ENCODE peak calls at places on chromosomes 13 and 19, in four cellular contexts. One of them, this sample, is unnamed.

GRCh38 chr13:43405457-43405856 is 381.3 kb downstream of the ENOX1 start:
- DNase-seq in GM12864: no peak
- DNase-seq in uterus: no peak
- DNase-seq in omental fat pad: no peak
- DNase-seq in this sample: no peak

GRCh38 chr13:110869805-110870706 is 44.8 kb downstream of the ANKRD10 start:
- DNase-seq in GM12864: no peak
- DNase-seq in omental fat pad: peak; percentile 95
- DNase-seq in uterus: peak; percentile 91
- DNase-seq in this sample: no peak

GRCh38 chr19:45406957-45407375 is 522 bp downstream of the POLR1G start:
- DNase-seq in omental fat pad: no peak
- DNase-seq in GM12864: no peak
- DNase-seq in uterus: no peak
- DNase-seq in this sample: no peak

GRCh38 chr19:36377541-36378178 is 1.3 kb downstream of the ZFP14 start:
- DNase-seq in omental fat pad: no peak
- DNase-seq in uterus: no peak
- DNase-seq in GM12864: no peak
- DNase-seq in this sample: no peak

GRCh38 chr13:26518433-26519084 is 38.9 kb upstream of the WASF3 start:
- DNase-seq in GM12864: no peak
- DNase-seq in omental fat pad: no peak
- DNase-seq in uterus: no peak
- DNase-seq in this sample: no peak

GRCh38 chr19:56712609-56713008 is 41.1 kb upstream of the ZNF835 start:
- DNase-seq in GM12864: no peak
- DNase-seq in omental fat pad: no peak
- DNase-seq in uterus: no peak
- DNase-seq in this sample: no peak

GRCh38 chr13:34070544-34071303 is 252.8 kb downstream of the RFC3 start:
- DNase-seq in uterus: no peak
- DNase-seq in GM12864: no peak
- DNase-seq in omental fat pad: no peak
- DNase-seq in this sample: no peak

GRCh38 chr19:29785360-29785759 is 26.4 kb upstream of the CCNE1 start:
- DNase-seq in uterus: no peak
- DNase-seq in omental fat pad: no peak
- DNase-seq in GM12864: no peak
- DNase-seq in this sample: no peak

GRCh38 chr19:44648536-44649370 is 5.0 kb downstream of the PVR start:
- DNase-seq in omental fat pad: no peak
- DNase-seq in uterus: no peak
- DNase-seq in GM12864: no peak
- DNase-seq in this sample: no peak

GRCh38 chr13:41236369-41236768 is 27.0 kb downstream of the MTRF1 start:
- DNase-seq in GM12864: no peak
- DNase-seq in omental fat pad: no peak
- DNase-seq in uterus: no peak
- DNase-seq in this sample: no peak

GRCh38 chr13:111161601-111162600 is 46.8 kb downstream of the ARHGEF7 start:
- DNase-seq in omental fat pad: no peak
- DNase-seq in uterus: no peak
- DNase-seq in GM12864: no peak
- DNase-seq in this sample: no peak

GRCh38 chr19:9324584-9324962 is 594 bp downstream of the ZNF559 start:
- DNase-seq in uterus: no peak
- DNase-seq in GM12864: no peak
- DNase-seq in omental fat pad: no peak
- DNase-seq in this sample: no peak

GRCh38 chr13:52455677-52456041 is 381 bp downstream of the CKAP2 start:
- DNase-seq in uterus: peak; percentile 63
- DNase-seq in omental fat pad: peak; percentile 60
- DNase-seq in GM12864: no peak
- DNase-seq in this sample: peak; percentile 95

GRCh38 chr13:41622545-41623429 is 165.4 kb downstream of the RGCC start:
- DNase-seq in omental fat pad: no peak
- DNase-seq in uterus: no peak
- DNase-seq in GM12864: no peak
- DNase-seq in this sample: no peak

GRCh38 chr19:18408053-18408476 is 10.6 kb upstream of the LRRC25 start:
- DNase-seq in uterus: no peak
- DNase-seq in omental fat pad: no peak
- DNase-seq in GM12864: peak; percentile 56
- DNase-seq in this sample: peak; percentile 39

GRCh38 chr13:23899555-23899954 is 2.3 kb upstream of the C1QTNF9B start:
- DNase-seq in GM12864: no peak
- DNase-seq in omental fat pad: no peak
- DNase-seq in uterus: no peak
- DNase-seq in this sample: peak; percentile 39

GRCh38 chr19:52923782-52924593 is 760 bp upstream of the ZNF888 start:
- DNase-seq in GM12864: no peak
- DNase-seq in omental fat pad: no peak
- DNase-seq in uterus: peak; percentile 52
- DNase-seq in this sample: no peak

GRCh38 chr19:35901854-35902661 is at the start of gene HCST:
- DNase-seq in uterus: no peak
- DNase-seq in omental fat pad: no peak
- DNase-seq in GM12864: peak; percentile 53
- DNase-seq in this sample: no peak

GRCh38 chr13:114124921-114125320 is 7.5 kb downstream of the RASA3 start:
- DNase-seq in GM12864: no peak
- DNase-seq in uterus: no peak
- DNase-seq in omental fat pad: no peak
- DNase-seq in this sample: no peak

GRCh38 chr19:16773259-16773658 is 53.6 kb downstream of the NWD1 start:
- DNase-seq in uterus: no peak
- DNase-seq in omental fat pad: no peak
- DNase-seq in GM12864: no peak
- DNase-seq in this sample: no peak
- TF ChIP-seq CTCF in uterus: no peak
- TF ChIP-seq CTCF in omental fat pad: no peak
- TF ChIP-seq CTCF in GM12864: no peak
- TF ChIP-seq CTCF in this sample: no peak

GRCh38 chr13:74794582-74794981 is 660.4 kb upstream of the KLF12 start:
- DNase-seq in omental fat pad: no peak
- DNase-seq in GM12864: no peak
- DNase-seq in uterus: no peak
- DNase-seq in this sample: no peak
- TF ChIP-seq CTCF in omental fat pad: no peak
- TF ChIP-seq CTCF in GM12864: no peak
- TF ChIP-seq CTCF in uterus: no peak
- TF ChIP-seq CTCF in this sample: no peak

GRCh38 chr19:31560021-31560770 is 211.0 kb upstream of the TSHZ3 start:
- DNase-seq in uterus: peak; percentile 20
- DNase-seq in GM12864: no peak
- DNase-seq in omental fat pad: no peak
- DNase-seq in this sample: no peak
- TF ChIP-seq CTCF in uterus: no peak
- TF ChIP-seq CTCF in GM12864: no peak
- TF ChIP-seq CTCF in omental fat pad: no peak
- TF ChIP-seq CTCF in this sample: no peak

DNA sequence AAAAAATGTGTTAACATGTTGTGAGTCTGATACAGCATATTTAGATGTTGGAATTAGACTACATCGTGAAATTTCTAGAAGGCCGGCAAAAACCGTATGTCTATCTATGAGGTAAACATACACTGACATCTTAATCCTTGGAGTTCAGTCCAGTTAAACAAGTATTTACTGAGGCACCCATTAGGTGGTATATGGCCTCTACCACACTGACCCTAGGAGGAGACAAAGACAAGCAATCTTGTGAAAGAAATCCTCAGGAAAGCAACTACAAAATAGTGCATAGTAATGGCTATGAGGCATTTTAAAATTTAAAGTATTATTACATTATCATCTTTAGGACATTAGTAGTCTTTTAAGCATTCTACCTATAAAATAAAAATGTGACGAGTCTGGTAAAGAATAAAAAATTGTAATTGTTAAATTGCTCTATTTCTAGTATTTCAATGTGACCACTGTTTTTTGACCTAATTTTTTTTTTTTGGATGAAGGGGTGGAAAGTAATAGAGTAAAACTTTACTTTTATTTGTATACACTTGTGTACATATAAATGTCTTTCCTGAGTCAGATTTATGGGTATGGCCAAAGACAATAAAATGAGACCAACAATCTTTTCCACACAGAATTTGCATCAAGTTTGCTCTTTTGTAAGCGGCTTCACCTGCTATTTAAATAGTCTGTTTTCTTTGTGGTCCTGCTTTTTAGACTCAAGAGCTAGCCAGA is 50.5 kb downstream of the KATNAL1 start:
- DNase-seq in uterus: no peak
- DNase-seq in GM12864: no peak
- DNase-seq in omental fat pad: no peak
- DNase-seq in this sample: no peak
- TF ChIP-seq CTCF in uterus: peak; percentile 11
- TF ChIP-seq CTCF in GM12864: no peak
- TF ChIP-seq CTCF in omental fat pad: no peak
- TF ChIP-seq CTCF in this sample: no peak

GRCh38 chr19:31002852-31003251 is 346.4 kb downstream of the TSHZ3 start:
- DNase-seq in GM12864: no peak
- DNase-seq in omental fat pad: no peak
- DNase-seq in uterus: no peak
- DNase-seq in this sample: no peak
- TF ChIP-seq CTCF in GM12864: no peak
- TF ChIP-seq CTCF in omental fat pad: no peak
- TF ChIP-seq CTCF in uterus: no peak
- TF ChIP-seq CTCF in this sample: no peak

GRCh38 chr13:61954092-61954491 is 538.4 kb upstream of the PCDH20 start:
- DNase-seq in GM12864: no peak
- DNase-seq in uterus: no peak
- DNase-seq in omental fat pad: no peak
- DNase-seq in this sample: no peak
- TF ChIP-seq CTCF in GM12864: no peak
- TF ChIP-seq CTCF in uterus: no peak
- TF ChIP-seq CTCF in omental fat pad: no peak
- TF ChIP-seq CTCF in this sample: peak; percentile 47

GRCh38 chr13:49495783-49496762 is at the start of gene PHF11:
- DNase-seq in GM12864: peak; percentile 88
- DNase-seq in omental fat pad: peak; percentile 45
- DNase-seq in uterus: peak; percentile 76
- DNase-seq in this sample: peak; percentile 63

GRCh38 chr13:49497272-49497671 is 1.5 kb downstream of the PHF11 start:
- DNase-seq in uterus: no peak
- DNase-seq in omental fat pad: no peak
- DNase-seq in GM12864: no peak
- DNase-seq in this sample: no peak

GRCh38 chr13:49499889-49500660 is 4.3 kb downstream of the PHF11 start:
- DNase-seq in omental fat pad: no peak
- DNase-seq in uterus: no peak
- DNase-seq in GM12864: no peak
- DNase-seq in this sample: no peak

GRCh38 chr13:49498211-49498610 is 2.5 kb downstream of the PHF11 start:
- DNase-seq in uterus: no peak
- DNase-seq in GM12864: no peak
- DNase-seq in omental fat pad: no peak
- DNase-seq in this sample: no peak

DNA sequence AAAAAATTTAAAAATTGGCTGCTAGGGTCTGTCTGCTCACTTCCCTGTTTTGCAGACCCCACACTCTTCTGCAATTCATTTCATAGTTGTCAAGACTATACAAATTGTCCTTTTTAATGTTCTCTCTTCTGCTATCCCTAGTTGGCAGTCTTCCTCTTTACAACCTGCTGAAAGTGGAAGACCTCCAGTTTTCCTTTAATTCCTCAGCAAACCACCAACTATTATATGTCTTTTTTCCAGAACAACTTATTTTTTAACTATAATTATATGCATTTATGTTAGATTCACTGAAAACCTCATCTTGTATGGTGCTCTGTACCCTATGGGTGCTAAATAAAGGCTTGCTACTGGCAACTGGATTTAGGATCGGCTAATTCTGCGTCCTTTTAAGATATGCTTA is 1.1 kb upstream of the PHF11 start:
- DNase-seq in uterus: no peak
- DNase-seq in GM12864: no peak
- DNase-seq in omental fat pad: no peak
- DNase-seq in this sample: no peak
- TF ChIP-seq CTCF in uterus: no peak
- TF ChIP-seq CTCF in GM12864: no peak
- TF ChIP-seq CTCF in omental fat pad: no peak
- TF ChIP-seq CTCF in this sample: no peak